ENCODE peak calls at places on chromosomes 1 and 21, in six cellular contexts. H is IMR-90, Z is endodermal cell, J is dorsolateral prefrontal cortex, X is body of pancreas, D is Panc1. F is an unnamed sample.
A peak's percentile ranks its signal among the peaks of the same experiment; 100 is the strongest.

GRCh38 chr1:77313491-77313890 is 31.7 kb downstream of the AK5 start:
- DNase-seq in Z (peak; percentile 81), D (no peak), J (no peak), X (no peak), H (peak; percentile 15), F (no peak)

GRCh38 chr1:68112835-68113243 is 62.4 kb upstream of the DIRAS3 start:
- DNase-seq in J (no peak), Z (peak; percentile 22), D (no peak), X (peak; percentile 23), H (peak; percentile 93), F (peak; percentile 31)

GRCh38 chr1:27609618-27610240 is 5.8 kb upstream of the AHDC1 start:
- DNase-seq in D (no peak), J (no peak), Z (no peak), H (no peak), X (no peak), F (no peak)

GRCh38 chr1:205013683-205014367 is 29.2 kb upstream of the CNTN2 start:
- DNase-seq in D (no peak), H (no peak), X (peak; percentile 49), Z (peak; percentile 60), J (no peak), F (no peak)

GRCh38 chr21:35664683-35665082 is 395.6 kb downstream of the SETD4 start:
- DNase-seq in J (no peak), Z (no peak), D (no peak), X (no peak), H (peak; percentile 77), F (no peak)

GRCh38 chr1:38152351-38153082 is 105.9 kb upstream of the POU3F1 start:
- DNase-seq in J (no peak), D (no peak), X (no peak), H (no peak), Z (no peak), F (no peak)

GRCh38 chr1:220380885-220381284 is 108.6 kb upstream of the RAB3GAP2 start:
- DNase-seq in D (no peak), X (no peak), J (no peak), H (no peak), Z (no peak), F (no peak)

GRCh38 chr1:244163861-244164562 is 112.9 kb downstream of the ZBTB18 start:
- DNase-seq in D (peak; percentile 50), H (peak; percentile 98), X (peak; percentile 29), Z (peak; percentile 73), J (no peak), F (peak; percentile 25)

GRCh38 chr1:116826818-116827606 is 72.8 kb downstream of the CD2 start:
- DNase-seq in X (no peak), H (peak; percentile 7), Z (no peak), J (no peak), D (no peak), F (no peak)

GRCh38 chr1:45200435-45200834 is 6.0 kb downstream of the ZSWIM5 start:
- DNase-seq in D (no peak), Z (no peak), J (no peak), H (no peak), X (no peak), F (no peak)

GRCh38 chr1:211642870-211643269 is 32.6 kb downstream of the NEK2 start:
- DNase-seq in J (no peak), H (no peak), X (no peak), D (no peak), Z (no peak), F (no peak)

GRCh38 chr21:33828577-33828976 is 87.0 kb downstream of the ATP5PO start:
- DNase-seq in X (no peak), H (no peak), D (no peak), Z (no peak), J (no peak), F (no peak)

GRCh38 chr1:71836899-71837298 is 445.4 kb downstream of the NEGR1 start:
- DNase-seq in Z (no peak), D (no peak), J (no peak), X (no peak), H (no peak), F (no peak)

GRCh38 chr1:71804140-71804539 is 478.2 kb downstream of the NEGR1 start:
- DNase-seq in H (no peak), Z (no peak), X (no peak), D (no peak), J (no peak), F (no peak)

GRCh38 chr21:45874716-45875415 is 106.7 kb upstream of the COL6A1 start:
- DNase-seq in X (peak; percentile 22), J (no peak), D (no peak), H (peak; percentile 98), Z (no peak), F (no peak)

GRCh38 chr1:4585216-4585615 is 69.2 kb upstream of the AJAP1 start:
- DNase-seq in Z (peak; percentile 91), J (no peak), D (no peak), X (peak; percentile 17), H (no peak), F (no peak)

GRCh38 chr1:106793686-106794085 is 262.8 kb upstream of the PRMT6 start:
- DNase-seq in Z (no peak), H (no peak), D (no peak), J (no peak), X (no peak), F (no peak)

GRCh38 chr1:1069061-1069710 is 4.9 kb downstream of the RNF223 start:
- DNase-seq in J (peak; percentile 53), X (peak; percentile 87), Z (peak; percentile 96), H (peak; percentile 40), D (peak; percentile 61), F (peak; percentile 57)

GRCh38 chr1:245113649-245114048 is 41.1 kb upstream of the KIF26B start:
- DNase-seq in H (no peak), D (no peak), Z (no peak), X (no peak), J (no peak), F (no peak)

GRCh38 chr1:23617019-23617418 is 57.7 kb upstream of the ID3 start:
- DNase-seq in Z (no peak), D (no peak), J (no peak), X (no peak), H (no peak), F (no peak)

GRCh38 chr1:87084247-87084836 is 169.9 kb downstream of the HS2ST1 start:
- DNase-seq in Z (no peak), D (no peak), X (no peak), H (peak; percentile 60), J (no peak), F (no peak)

GRCh38 chr1:206035027-206035426 is 11.3 kb upstream of the CTSE start:
- DNase-seq in Z (no peak), X (no peak), J (no peak), H (no peak), D (no peak), F (no peak)

GRCh38 chr1:206037521-206037920 is 13.8 kb upstream of the CTSE start:
- DNase-seq in D (no peak), J (no peak), H (no peak), X (no peak), Z (no peak), F (no peak)

GRCh38 chr1:206040328-206040727 is 12.6 kb upstream of the RHEX start:
- DNase-seq in X (no peak), H (no peak), D (no peak), Z (no peak), J (no peak), F (no peak)

GRCh38 chr1:206039046-206039929 is 13.7 kb upstream of the RHEX start:
- DNase-seq in D (no peak), Z (no peak), X (no peak), H (no peak), J (no peak), F (no peak)

DNA sequence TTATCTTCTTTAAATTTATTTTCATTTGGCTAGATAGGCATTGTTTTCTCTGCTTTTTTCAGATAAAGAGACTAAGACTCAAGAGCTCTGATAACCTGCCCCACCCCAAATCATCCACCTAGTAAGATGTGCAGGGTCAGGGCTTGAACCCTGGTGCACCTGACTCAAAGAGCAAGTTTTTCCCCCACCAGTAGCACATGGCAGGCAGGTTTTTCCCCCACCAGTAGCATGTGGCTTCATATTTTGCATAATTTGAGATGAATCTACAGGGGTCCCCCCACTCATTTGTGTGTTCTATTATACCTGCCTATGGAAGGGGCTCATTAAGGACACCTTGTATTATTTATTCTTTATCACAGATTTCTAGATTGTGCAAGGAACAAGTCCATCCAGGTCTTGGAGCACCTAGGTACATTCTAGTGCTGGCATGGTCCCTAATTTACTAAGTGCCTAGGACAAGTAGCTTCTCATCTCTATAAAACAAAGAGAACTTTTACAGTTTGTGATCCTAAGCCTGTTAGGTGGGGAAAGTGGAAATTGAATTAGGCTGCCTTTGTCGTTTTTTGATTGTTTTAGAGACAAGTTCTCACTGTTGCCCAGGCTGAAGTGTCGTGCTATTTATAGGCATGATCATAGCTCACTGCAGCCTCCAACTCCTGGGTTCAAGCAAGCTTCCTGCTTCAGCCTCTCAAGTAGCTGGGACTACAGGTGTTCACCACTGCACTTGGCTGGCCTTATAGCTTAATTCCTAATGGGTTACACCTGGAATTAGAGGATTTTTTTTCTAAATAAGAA is 13.2 kb upstream of the CTSE start:
- DNase-seq in X (no peak), D (no peak), Z (no peak), J (no peak), H (no peak), F (no peak)
- H3K27ac ChIP-seq in X (no peak overlapping the region), D (no peak overlapping the region), Z (no peak overlapping the region), J (no peak overlapping the region), H (no peak overlapping the region), F (no peak overlapping the region)

DNA sequence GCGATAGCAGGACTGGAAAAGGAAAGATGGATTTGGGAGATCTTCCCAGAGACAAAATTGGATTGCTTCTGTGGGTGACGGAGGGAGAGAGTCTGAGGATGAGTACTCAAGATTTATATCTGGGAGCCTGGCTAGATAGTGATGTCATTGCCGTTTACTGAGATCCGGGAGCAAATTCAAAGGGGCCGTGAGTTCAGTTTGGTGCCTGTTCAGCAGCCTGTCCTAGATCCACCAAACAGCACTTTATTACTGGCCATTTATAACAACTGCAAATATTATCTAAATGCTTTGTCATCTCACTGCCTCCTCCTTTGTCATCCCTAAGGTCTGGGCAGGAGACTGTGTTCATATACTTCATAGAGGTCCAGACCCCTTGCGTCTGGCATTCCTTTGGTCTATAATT is 29.2 kb downstream of the MAPKAPK2 start:
- DNase-seq in D (no peak), Z (no peak), H (peak; percentile 62), X (no peak), J (no peak), F (no peak)
- H3K27ac ChIP-seq in D (peak overlapping the region; percentile 52), Z (no peak overlapping the region), H (no peak overlapping the region), X (peak overlapping the region; percentile 28), J (no peak overlapping the region), F (no peak overlapping the region)

GRCh38 chr1:15973772-15974171 is 2.1 kb downstream of the ZBTB17 start:
- DNase-seq in D (no peak), H (no peak), Z (no peak), J (no peak), X (no peak), F (no peak)
- H3K27ac ChIP-seq in D (no peak overlapping the region), H (no peak overlapping the region), Z (no peak overlapping the region), J (peak overlapping the region; percentile 17), X (no peak overlapping the region), F (no peak overlapping the region)

GRCh38 chr1:8417625-8418024 is 99.7 kb downstream of the SLC45A1 start:
- DNase-seq in H (no peak), Z (no peak), D (no peak), X (no peak), J (no peak), F (no peak)

GRCh38 chr1:8412183-8412831 is 94.4 kb downstream of the SLC45A1 start:
- DNase-seq in H (peak; percentile 91), J (no peak), Z (no peak), X (peak; percentile 62), D (peak; percentile 85), F (no peak)

GRCh38 chr1:8418301-8418700 is 100.4 kb downstream of the SLC45A1 start:
- DNase-seq in D (no peak), X (no peak), J (no peak), H (no peak), Z (no peak), F (no peak)

GRCh38 chr1:8416857-8417256 is 98.9 kb downstream of the SLC45A1 start:
- DNase-seq in J (no peak), H (no peak), X (no peak), D (no peak), Z (no peak), F (no peak)

GRCh38 chr1:8415526-8416278 is 97.8 kb downstream of the SLC45A1 start:
- DNase-seq in Z (no peak), J (no peak), X (peak; percentile 43), H (no peak), D (no peak), F (no peak)
- H3K27ac ChIP-seq in Z (no peak overlapping the region), J (peak overlapping the region; percentile 47), X (no peak overlapping the region), H (no peak overlapping the region), D (peak overlapping the region; percentile 99), F (no peak overlapping the region)

F was measured in caudate nucleus.